ENCODE peak calls at places on chromosomes 16 and 17, in four cellular contexts. Y is pancreas, P is tibial artery, K is body of pancreas. H is an unnamed sample.

GRCh38 chr17:77209330-77209748 is 68.6 kb downstream of the SEC14L1 start:
- DNase-seq in Y (no peak), P (peak; percentile 38), K (no peak), H (no peak)

GRCh38 chr17:12302711-12303110 is 282.0 kb downstream of the MAP2K4 start:
- DNase-seq in P (no peak), K (no peak), Y (no peak), H (peak; percentile 5)

GRCh38 chr17:57595942-57596695 is 149.0 kb downstream of the CCDC182 start:
- DNase-seq in P (no peak), K (no peak), Y (no peak), H (no peak)

GRCh38 chr17:36532435-36532975 is 2.2 kb downstream of the MYO19 start:
- DNase-seq in K (no peak), Y (no peak), P (no peak), H (no peak)

GRCh38 chr16:67011274-67011673 is 17.7 kb upstream of the CBFB start:
- DNase-seq in K (no peak), P (no peak), Y (no peak), H (no peak)

GRCh38 chr17:10316986-10317834 is 55.6 kb downstream of the MYH13 start:
- DNase-seq in Y (no peak), P (no peak), K (peak; percentile 74), H (peak; percentile 2)

GRCh38 chr16:8103649-8104289 is 486.5 kb downstream of the TMEM114 start:
- DNase-seq in P (no peak), Y (no peak), K (no peak), H (no peak)

GRCh38 chr16:67000384-67001158 is 12.2 kb downstream of the CES4A start:
- DNase-seq in K (peak; percentile 91), Y (peak; percentile 91), P (peak; percentile 79), H (peak; percentile 30)

GRCh38 chr16:80511824-80512223 is 29.0 kb upstream of the DYNLRB2 start:
- DNase-seq in P (no peak), Y (no peak), K (no peak), H (no peak)

GRCh38 chr17:21194688-21195087 is 19.3 kb downstream of the TMEM11 start:
- DNase-seq in P (no peak), K (no peak), Y (no peak), H (peak; percentile 57)

GRCh38 chr16:19837984-19838707 is 46.5 kb downstream of the GPRC5B start:
- DNase-seq in Y (no peak), P (no peak), K (no peak), H (no peak)

GRCh38 chr16:52861614-52862022 is 191.1 kb downstream of the CHD9NB start:
- DNase-seq in Y (no peak), P (no peak), K (peak; percentile 33), H (peak; percentile 1)
- TF ChIP-seq CTCF in Y (peak; percentile 11), P (no peak), K (no peak), H (no peak)

GRCh38 chr17:41863074-41863843 is 2.0 kb downstream of the KLHL11 start:
- DNase-seq in Y (no peak), K (no peak), P (no peak), H (peak; percentile 12)
- H3K4me3 ChIP-seq in Y (peak overlapping the region; percentile 99), K (no peak overlapping the region), P (peak overlapping the region; percentile 96), H (peak overlapping the region; percentile 83)

GRCh38 chr17:28726912-28727726 is 1.1 kb upstream of the TLCD1 start:
- DNase-seq in Y (peak; percentile 92), K (peak; percentile 95), P (peak; percentile 96), H (peak; percentile 86)

GRCh38 chr17:28728364-28729200 is at the start of gene NEK8:
- DNase-seq in P (peak; percentile 97), Y (peak; percentile 98), K (peak; percentile 97), H (peak; percentile 88)

GRCh38 chr17:28725660-28726395 is at the start of gene TLCD1:
- DNase-seq in P (peak; percentile 84), Y (peak; percentile 91), K (peak; percentile 78), H (peak; percentile 85)

GRCh38 chr17:28726396-28726911 is 421 bp upstream of the TLCD1 start:
- DNase-seq in Y (peak; percentile 97), P (peak; percentile 84), K (peak; percentile 72), H (peak; percentile 47)

DNA sequence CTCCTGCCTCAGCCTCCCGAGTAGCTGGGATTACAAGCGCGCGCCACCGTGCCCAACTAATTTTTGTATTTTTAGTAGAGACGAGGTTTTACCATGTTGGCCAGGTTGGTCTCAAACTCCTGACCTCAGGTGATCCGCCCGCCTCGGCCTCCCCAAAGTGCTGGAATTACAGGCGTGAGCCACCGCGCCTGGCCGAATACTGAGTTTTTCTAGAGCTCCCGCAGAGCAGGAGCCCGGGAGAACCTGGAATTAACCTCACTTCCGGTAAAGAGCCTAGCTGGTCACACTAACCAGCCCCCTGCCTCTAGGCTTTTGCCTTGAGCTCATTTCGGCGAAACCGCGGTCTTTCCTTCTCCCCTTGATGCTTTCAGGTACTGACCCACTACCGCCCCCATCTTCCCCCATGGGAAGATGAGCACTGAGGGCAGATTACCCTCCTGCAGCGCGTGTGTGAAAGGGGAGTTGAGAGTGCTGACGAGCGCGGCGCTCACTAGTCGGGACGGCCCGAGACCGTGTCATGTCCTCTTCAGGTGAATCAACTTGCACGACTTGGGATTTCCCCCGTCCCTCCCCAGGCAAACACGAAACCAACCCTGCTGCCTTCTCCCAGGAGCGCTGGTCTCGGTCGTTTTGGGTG is 743 bp upstream of the NEK8 start:
- DNase-seq in P (peak; percentile 77), Y (peak; percentile 78), K (peak; percentile 65), H (peak; percentile 32)
- TF ChIP-seq CTCF in P (no peak), Y (no peak), K (no peak), H (peak; percentile 31)

GRCh38 chr16:86508028-86508946 is 2.0 kb upstream of the FOXF1 start:
- DNase-seq in P (no peak), K (no peak), Y (peak; percentile 59), H (no peak)
- H3K4me3 ChIP-seq in P (peak overlapping the region; percentile 58), K (no peak overlapping the region), Y (peak overlapping the region; percentile 40), H (peak overlapping the region; percentile 77)

GRCh38 chr16:29744541-29745101 is 1.2 kb downstream of the C16orf54 start:
- DNase-seq in K (no peak), Y (peak; percentile 66), P (no peak), H (no peak)
- TF ChIP-seq CTCF in K (no peak), Y (no peak), P (no peak), H (no peak)

DNA sequence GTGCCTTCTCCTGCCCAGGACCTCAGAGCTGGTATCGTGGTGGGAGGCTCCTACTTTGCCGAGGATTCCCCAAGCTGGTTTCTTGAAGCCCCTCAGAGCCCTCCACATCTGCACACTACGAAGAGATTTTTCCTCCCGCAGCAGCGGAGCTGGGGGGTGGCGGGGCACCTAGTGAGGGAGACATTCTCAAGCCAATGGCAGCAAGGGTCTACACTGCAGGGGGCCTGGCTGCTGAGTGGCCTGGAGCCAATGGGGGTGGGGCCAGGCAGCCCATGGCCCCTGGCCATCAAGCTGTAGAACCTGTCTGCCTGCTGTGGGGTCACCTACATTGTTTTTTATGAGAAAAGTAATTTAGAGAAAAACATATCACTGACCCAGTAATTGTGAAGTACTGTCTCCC is 5.0 kb downstream of the SLC26A11 start:
- DNase-seq in Y (peak; percentile 20), P (no peak), K (no peak), H (no peak)
- H3K4me3 ChIP-seq in Y (no peak overlapping the region), P (no peak overlapping the region), K (no peak overlapping the region), H (no peak overlapping the region)

GRCh38 chr16:57447142-57447962 is at the start of the genes CIAPIN1 and COQ9:
- DNase-seq in K (peak; percentile 96), Y (peak; percentile 98), P (peak; percentile 96), H (peak; percentile 93)
- TF ChIP-seq CTCF in K (no peak), Y (no peak), P (no peak), H (no peak)

DNA sequence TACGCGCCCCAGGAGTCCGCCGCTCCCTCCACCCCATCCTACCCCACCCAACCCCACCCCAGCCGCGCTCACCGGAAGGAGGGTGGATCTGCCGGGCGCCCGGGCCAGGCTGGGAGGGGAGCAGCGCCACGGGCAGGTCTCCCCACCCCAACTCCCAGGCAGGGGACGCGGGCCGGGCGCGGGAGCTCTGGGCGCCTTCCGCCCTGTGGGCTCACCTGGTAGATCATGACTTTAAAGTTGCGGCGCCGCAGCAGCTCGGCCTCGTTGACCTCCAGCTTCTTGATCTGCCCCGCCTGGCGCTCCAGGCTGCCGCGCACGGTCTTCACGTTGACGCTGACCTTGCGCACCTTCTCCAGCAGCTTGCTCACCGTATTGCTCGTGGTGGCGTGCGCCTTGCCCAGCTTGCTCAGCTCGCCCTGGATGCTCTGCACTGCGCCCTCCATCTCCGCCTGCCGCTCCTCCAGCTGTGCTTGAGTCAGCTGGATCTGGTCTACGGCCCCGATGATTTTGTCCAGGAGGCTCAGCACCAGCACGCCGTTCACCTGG is 571 bp downstream of the CAVIN1 start:
- DNase-seq in K (peak; percentile 33), Y (peak; percentile 82), P (peak; percentile 74), H (no peak)
- H3K4me3 ChIP-seq in K (peak overlapping the region; percentile 42), Y (peak overlapping the region; percentile 54), P (peak overlapping the region; percentile 99), H (peak overlapping the region; percentile 74)

GRCh38 chr16:10942352-10943297 is at the start of gene DEXI:
- DNase-seq in Y (peak; percentile 97), K (peak; percentile 94), P (peak; percentile 98), H (peak; percentile 90)
- TF ChIP-seq CTCF in Y (peak; percentile 30), K (no peak), P (no peak), H (no peak)